ENCODE peak calls at places on chromosome 20, in eight cellular contexts. One of them, this sample, is unnamed.

GRCh38 chr20:41293269-41294037 is 24.1 kb downstream of the ZHX3 start:
- DNase-seq in NAMALWA: no peak
- DNase-seq in NCI-H2081: no peak
- DNase-seq in neuronal stem cell: no peak
- DNase-seq in cardiac fibroblast: no peak
- DNase-seq in iris pigment epithelial cell: peak
- DNase-seq in NCI-H1105 treated with DMSO at 0.1 percent for 48 hours: no peak
- DNase-seq in T47D: no peak
- DNase-seq in this sample: no peak

GRCh38 chr20:63795178-63795830 is 35.8 kb downstream of the ZBTB46 start:
- DNase-seq in neuronal stem cell: no peak
- DNase-seq in NCI-H1105 treated with DMSO at 0.1 percent for 48 hours: no peak
- DNase-seq in NCI-H2081: no peak
- DNase-seq in cardiac fibroblast: no peak
- DNase-seq in T47D: no peak
- DNase-seq in iris pigment epithelial cell: no peak
- DNase-seq in NAMALWA: no peak
- DNase-seq in this sample: no peak

GRCh38 chr20:39117486-39117885 is 155.3 kb downstream of the DHX35 start:
- DNase-seq in NCI-H1105 treated with DMSO at 0.1 percent for 48 hours: peak
- DNase-seq in T47D: peak
- DNase-seq in iris pigment epithelial cell: peak
- DNase-seq in neuronal stem cell: no peak
- DNase-seq in cardiac fibroblast: peak
- DNase-seq in NAMALWA: peak
- DNase-seq in NCI-H2081: no peak
- DNase-seq in this sample: no peak

GRCh38 chr20:40547492-40548129 is 141.4 kb downstream of the MAFB start:
- DNase-seq in T47D: no peak
- DNase-seq in cardiac fibroblast: no peak
- DNase-seq in NCI-H1105 treated with DMSO at 0.1 percent for 48 hours: no peak
- DNase-seq in NCI-H2081: no peak
- DNase-seq in iris pigment epithelial cell: no peak
- DNase-seq in neuronal stem cell: no peak
- DNase-seq in NAMALWA: no peak
- DNase-seq in this sample: peak

GRCh38 chr20:58149412-58150091 is 78.9 kb downstream of the ANKRD60 start:
- DNase-seq in iris pigment epithelial cell: no peak
- DNase-seq in neuronal stem cell: no peak
- DNase-seq in NCI-H2081: no peak
- DNase-seq in T47D: no peak
- DNase-seq in NCI-H1105 treated with DMSO at 0.1 percent for 48 hours: no peak
- DNase-seq in cardiac fibroblast: no peak
- DNase-seq in NAMALWA: no peak
- DNase-seq in this sample: no peak

GRCh38 chr20:52305029-52305645 is 113.6 kb upstream of the ZFP64 start:
- DNase-seq in neuronal stem cell: no peak
- DNase-seq in NCI-H1105 treated with DMSO at 0.1 percent for 48 hours: no peak
- DNase-seq in iris pigment epithelial cell: peak
- DNase-seq in NCI-H2081: no peak
- DNase-seq in T47D: no peak
- DNase-seq in cardiac fibroblast: no peak
- DNase-seq in NAMALWA: no peak
- DNase-seq in this sample: no peak

GRCh38 chr20:58312836-58313235 is 3.3 kb downstream of the RAB22A start:
- DNase-seq in neuronal stem cell: no peak
- DNase-seq in cardiac fibroblast: no peak
- DNase-seq in T47D: no peak
- DNase-seq in NAMALWA: no peak
- DNase-seq in NCI-H1105 treated with DMSO at 0.1 percent for 48 hours: no peak
- DNase-seq in NCI-H2081: no peak
- DNase-seq in iris pigment epithelial cell: peak
- DNase-seq in this sample: no peak

GRCh38 chr20:10653593-10654288 is 20.1 kb downstream of the JAG1 start:
- DNase-seq in neuronal stem cell: no peak
- DNase-seq in NAMALWA: no peak
- DNase-seq in NCI-H1105 treated with DMSO at 0.1 percent for 48 hours: no peak
- DNase-seq in iris pigment epithelial cell: peak
- DNase-seq in cardiac fibroblast: peak
- DNase-seq in T47D: no peak
- DNase-seq in NCI-H2081: no peak
- DNase-seq in this sample: no peak

GRCh38 chr20:57470212-57470522 is 54.8 kb downstream of the CTCFL start:
- DNase-seq in neuronal stem cell: no peak
- DNase-seq in NCI-H2081: no peak
- DNase-seq in iris pigment epithelial cell: no peak
- DNase-seq in T47D: no peak
- DNase-seq in cardiac fibroblast: no peak
- DNase-seq in NAMALWA: peak
- DNase-seq in NCI-H1105 treated with DMSO at 0.1 percent for 48 hours: no peak
- DNase-seq in this sample: peak

GRCh38 chr20:37313546-37314091 is 24.2 kb downstream of the MANBAL start:
- DNase-seq in neuronal stem cell: no peak
- DNase-seq in NAMALWA: no peak
- DNase-seq in NCI-H2081: no peak
- DNase-seq in iris pigment epithelial cell: no peak
- DNase-seq in T47D: no peak
- DNase-seq in cardiac fibroblast: no peak
- DNase-seq in NCI-H1105 treated with DMSO at 0.1 percent for 48 hours: no peak
- DNase-seq in this sample: no peak

GRCh38 chr20:35952480-35953410 is 1.6 kb downstream of the SCAND1 start:
- DNase-seq in neuronal stem cell: no peak
- DNase-seq in NAMALWA: peak
- DNase-seq in T47D: peak
- DNase-seq in cardiac fibroblast: peak
- DNase-seq in iris pigment epithelial cell: peak
- DNase-seq in NCI-H1105 treated with DMSO at 0.1 percent for 48 hours: peak
- DNase-seq in NCI-H2081: no peak
- DNase-seq in this sample: no peak

GRCh38 chr20:15146948-15147347 is 809.5 kb upstream of the FLRT3 start:
- DNase-seq in NCI-H1105 treated with DMSO at 0.1 percent for 48 hours: peak
- DNase-seq in cardiac fibroblast: no peak
- DNase-seq in T47D: no peak
- DNase-seq in iris pigment epithelial cell: no peak
- DNase-seq in neuronal stem cell: no peak
- DNase-seq in NCI-H2081: peak
- DNase-seq in NAMALWA: no peak
- DNase-seq in this sample: peak

GRCh38 chr20:24866742-24867141 is 82.3 kb upstream of the CST7 start:
- DNase-seq in neuronal stem cell: no peak
- DNase-seq in NCI-H1105 treated with DMSO at 0.1 percent for 48 hours: no peak
- DNase-seq in NAMALWA: no peak
- DNase-seq in cardiac fibroblast: no peak
- DNase-seq in T47D: no peak
- DNase-seq in NCI-H2081: no peak
- DNase-seq in iris pigment epithelial cell: no peak
- DNase-seq in this sample: no peak

GRCh38 chr20:62953839-62954703 is 1.6 kb downstream of the SLC17A9 start:
- DNase-seq in iris pigment epithelial cell: peak
- DNase-seq in cardiac fibroblast: peak
- DNase-seq in neuronal stem cell: peak
- DNase-seq in NCI-H1105 treated with DMSO at 0.1 percent for 48 hours: peak
- DNase-seq in NCI-H2081: peak
- DNase-seq in NAMALWA: peak
- DNase-seq in T47D: no peak
- DNase-seq in this sample: peak

GRCh38 chr20:48791014-48791413 is 36.8 kb downstream of the PREX1 start:
- DNase-seq in neuronal stem cell: no peak
- DNase-seq in NCI-H1105 treated with DMSO at 0.1 percent for 48 hours: peak
- DNase-seq in cardiac fibroblast: no peak
- DNase-seq in NCI-H2081: peak
- DNase-seq in NAMALWA: peak
- DNase-seq in T47D: peak
- DNase-seq in iris pigment epithelial cell: no peak
- DNase-seq in this sample: peak

GRCh38 chr20:51369503-51369902 is 173.0 kb downstream of the NFATC2 start:
- DNase-seq in NCI-H1105 treated with DMSO at 0.1 percent for 48 hours: no peak
- DNase-seq in NAMALWA: no peak
- DNase-seq in NCI-H2081: no peak
- DNase-seq in iris pigment epithelial cell: no peak
- DNase-seq in neuronal stem cell: no peak
- DNase-seq in cardiac fibroblast: no peak
- DNase-seq in T47D: no peak
- DNase-seq in this sample: no peak

GRCh38 chr20:9332783-9333482 is 181.5 kb upstream of the LAMP5 start:
- DNase-seq in NAMALWA: no peak
- DNase-seq in T47D: no peak
- DNase-seq in cardiac fibroblast: no peak
- DNase-seq in iris pigment epithelial cell: no peak
- DNase-seq in NCI-H1105 treated with DMSO at 0.1 percent for 48 hours: peak
- DNase-seq in neuronal stem cell: no peak
- DNase-seq in NCI-H2081: no peak
- DNase-seq in this sample: peak

GRCh38 chr20:57882451-57883161 is 172.8 kb upstream of the PMEPA1 start:
- DNase-seq in T47D: no peak
- DNase-seq in NCI-H2081: no peak
- DNase-seq in NCI-H1105 treated with DMSO at 0.1 percent for 48 hours: no peak
- DNase-seq in neuronal stem cell: no peak
- DNase-seq in cardiac fibroblast: no peak
- DNase-seq in NAMALWA: no peak
- DNase-seq in iris pigment epithelial cell: no peak
- DNase-seq in this sample: no peak

This sample was measured in NCI-H1417.